ENCODE peak calls at places on chromosomes 7 and 10, in nine cellular contexts. One of them, this sample, is unnamed.

GRCh38 chr10:30847199-30847598 is 184.5 kb downstream of the ZNF438 start:
- DNase-seq in fibroblast of pulmonary artery: no peak
- DNase-seq in epithelial cell of esophagus: no peak
- DNase-seq in cardiac muscle cell: no peak
- DNase-seq in Peyer's patch: no peak
- DNase-seq in BJ: no peak
- DNase-seq in ovary: no peak
- DNase-seq in uterus: no peak
- DNase-seq in thoracic aorta: no peak
- DNase-seq in this sample: no peak

GRCh38 chr7:157000047-157000726 is 10.3 kb downstream of the MNX1 start:
- DNase-seq in epithelial cell of esophagus: no peak
- DNase-seq in cardiac muscle cell: no peak
- DNase-seq in Peyer's patch: peak; percentile 70
- DNase-seq in fibroblast of pulmonary artery: no peak
- DNase-seq in thoracic aorta: no peak
- DNase-seq in BJ: no peak
- DNase-seq in ovary: no peak
- DNase-seq in uterus: no peak
- DNase-seq in this sample: no peak

GRCh38 chr7:7221602-7222038 is 39.3 kb downstream of the C1GALT1 start:
- DNase-seq in thoracic aorta: no peak
- DNase-seq in ovary: no peak
- DNase-seq in uterus: no peak
- DNase-seq in fibroblast of pulmonary artery: peak; percentile 80
- DNase-seq in epithelial cell of esophagus: peak; percentile 97
- DNase-seq in BJ: peak; percentile 34
- DNase-seq in cardiac muscle cell: peak; percentile 18
- DNase-seq in Peyer's patch: no peak
- DNase-seq in this sample: peak; percentile 92

GRCh38 chr10:92181575-92181974 is 109.3 kb downstream of the CPEB3 start:
- DNase-seq in BJ: no peak
- DNase-seq in fibroblast of pulmonary artery: peak; percentile 27
- DNase-seq in cardiac muscle cell: no peak
- DNase-seq in uterus: no peak
- DNase-seq in Peyer's patch: no peak
- DNase-seq in thoracic aorta: no peak
- DNase-seq in ovary: no peak
- DNase-seq in epithelial cell of esophagus: no peak
- DNase-seq in this sample: no peak

GRCh38 chr7:46879783-46880182 is 702.1 kb downstream of the TNS3 start:
- DNase-seq in fibroblast of pulmonary artery: peak; percentile 58
- DNase-seq in thoracic aorta: no peak
- DNase-seq in uterus: no peak
- DNase-seq in cardiac muscle cell: no peak
- DNase-seq in ovary: no peak
- DNase-seq in Peyer's patch: no peak
- DNase-seq in epithelial cell of esophagus: no peak
- DNase-seq in BJ: no peak
- DNase-seq in this sample: peak; percentile 21

GRCh38 chr10:47025540-47026300 is 114.5 kb downstream of the PTPN20 start:
- DNase-seq in epithelial cell of esophagus: no peak
- DNase-seq in ovary: peak; percentile 23
- DNase-seq in BJ: no peak
- DNase-seq in thoracic aorta: no peak
- DNase-seq in fibroblast of pulmonary artery: peak; percentile 22
- DNase-seq in Peyer's patch: peak; percentile 43
- DNase-seq in uterus: no peak
- DNase-seq in cardiac muscle cell: no peak
- DNase-seq in this sample: peak; percentile 86

GRCh38 chr7:132386249-132386681 is 190.0 kb downstream of the PLXNA4 start:
- DNase-seq in cardiac muscle cell: peak; percentile 36
- DNase-seq in fibroblast of pulmonary artery: peak; percentile 39
- DNase-seq in epithelial cell of esophagus: no peak
- DNase-seq in Peyer's patch: no peak
- DNase-seq in thoracic aorta: peak; percentile 64
- DNase-seq in uterus: peak; percentile 39
- DNase-seq in BJ: no peak
- DNase-seq in ovary: peak; percentile 83
- DNase-seq in this sample: peak; percentile 66

GRCh38 chr7:104789780-104790179 is 224.2 kb upstream of the KMT2E start:
- DNase-seq in cardiac muscle cell: no peak
- DNase-seq in fibroblast of pulmonary artery: no peak
- DNase-seq in Peyer's patch: no peak
- DNase-seq in thoracic aorta: no peak
- DNase-seq in BJ: no peak
- DNase-seq in ovary: no peak
- DNase-seq in uterus: no peak
- DNase-seq in epithelial cell of esophagus: no peak
- DNase-seq in this sample: no peak

GRCh38 chr7:73974948-73975926 is 52.7 kb upstream of the ELN start:
- DNase-seq in epithelial cell of esophagus: no peak
- DNase-seq in cardiac muscle cell: no peak
- DNase-seq in Peyer's patch: no peak
- DNase-seq in ovary: peak; percentile 38
- DNase-seq in BJ: no peak
- DNase-seq in thoracic aorta: no peak
- DNase-seq in uterus: no peak
- DNase-seq in fibroblast of pulmonary artery: no peak
- DNase-seq in this sample: no peak

GRCh38 chr10:71647526-71648354 is 71.8 kb downstream of the C10orf105 start:
- DNase-seq in uterus: no peak
- DNase-seq in epithelial cell of esophagus: no peak
- DNase-seq in BJ: no peak
- DNase-seq in thoracic aorta: no peak
- DNase-seq in fibroblast of pulmonary artery: no peak
- DNase-seq in Peyer's patch: no peak
- DNase-seq in ovary: no peak
- DNase-seq in cardiac muscle cell: no peak
- DNase-seq in this sample: peak; percentile 7

GRCh38 chr10:125982256-125982948 is 86.0 kb downstream of the FANK1 start:
- DNase-seq in thoracic aorta: no peak
- DNase-seq in ovary: no peak
- DNase-seq in cardiac muscle cell: peak; percentile 73
- DNase-seq in fibroblast of pulmonary artery: peak; percentile 81
- DNase-seq in uterus: peak; percentile 41
- DNase-seq in Peyer's patch: no peak
- DNase-seq in BJ: peak; percentile 15
- DNase-seq in epithelial cell of esophagus: peak; percentile 72
- DNase-seq in this sample: peak; percentile 86

GRCh38 chr10:130046591-130046990 is 64.0 kb downstream of the C10orf143 start:
- DNase-seq in thoracic aorta: no peak
- DNase-seq in Peyer's patch: no peak
- DNase-seq in uterus: peak; percentile 8
- DNase-seq in cardiac muscle cell: no peak
- DNase-seq in BJ: no peak
- DNase-seq in ovary: no peak
- DNase-seq in epithelial cell of esophagus: no peak
- DNase-seq in fibroblast of pulmonary artery: no peak
- DNase-seq in this sample: no peak

GRCh38 chr7:50265968-50266694 is 38.4 kb upstream of the IKZF1 start:
- DNase-seq in BJ: no peak
- DNase-seq in epithelial cell of esophagus: no peak
- DNase-seq in uterus: no peak
- DNase-seq in cardiac muscle cell: no peak
- DNase-seq in thoracic aorta: no peak
- DNase-seq in fibroblast of pulmonary artery: no peak
- DNase-seq in ovary: no peak
- DNase-seq in Peyer's patch: no peak
- DNase-seq in this sample: no peak

DNA sequence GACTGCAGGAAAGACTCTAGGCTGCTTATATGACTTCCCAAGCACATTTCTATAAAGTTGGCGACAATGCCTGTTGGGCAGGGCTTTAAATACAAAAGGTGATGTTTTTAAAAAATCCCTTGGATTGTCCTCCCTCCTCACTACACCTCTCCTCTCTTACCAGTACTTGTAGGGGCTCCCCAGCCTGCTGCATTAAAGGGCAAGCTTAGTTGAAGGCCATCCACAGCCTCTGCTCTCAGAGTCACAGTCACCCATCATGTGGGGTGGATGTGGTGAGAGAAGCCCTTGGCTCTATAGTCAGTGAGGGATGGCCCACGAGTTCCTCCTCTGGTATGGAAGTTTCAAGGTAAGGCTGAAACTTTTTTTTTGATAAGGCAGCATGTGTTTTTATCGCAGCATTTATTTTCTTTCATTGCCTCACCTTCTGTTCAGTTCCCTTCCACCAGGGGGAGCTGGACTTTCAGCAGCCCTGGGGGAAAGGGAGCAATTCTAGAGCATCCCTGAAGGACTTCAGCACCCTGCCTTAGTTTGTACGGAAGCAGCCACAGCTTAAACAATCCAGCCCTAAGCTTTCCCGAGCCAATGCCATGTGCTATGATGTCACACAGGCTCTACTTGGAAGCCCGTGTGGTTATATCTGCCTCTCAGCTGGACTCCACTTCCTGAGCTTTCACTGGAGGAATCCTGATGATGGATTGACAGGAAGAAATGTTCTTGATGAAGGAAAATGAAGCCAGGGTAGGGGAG is 131.9 kb downstream of the CALCR start:
- DNase-seq in BJ: no peak
- DNase-seq in uterus: no peak
- DNase-seq in epithelial cell of esophagus: peak; percentile 57
- DNase-seq in ovary: no peak
- DNase-seq in cardiac muscle cell: peak; percentile 48
- DNase-seq in fibroblast of pulmonary artery: peak; percentile 52
- DNase-seq in thoracic aorta: no peak
- DNase-seq in Peyer's patch: no peak
- DNase-seq in this sample: peak; percentile 31
- TF ChIP-seq CTCF in BJ: peak; percentile 76
- TF ChIP-seq CTCF in uterus: no peak
- TF ChIP-seq CTCF in epithelial cell of esophagus: peak; percentile 90
- TF ChIP-seq CTCF in ovary: no peak
- TF ChIP-seq CTCF in cardiac muscle cell: peak; percentile 72
- TF ChIP-seq CTCF in fibroblast of pulmonary artery: peak; percentile 76
- TF ChIP-seq CTCF in thoracic aorta: peak; percentile 26
- TF ChIP-seq CTCF in Peyer's patch: peak; percentile 30
- TF ChIP-seq CTCF in this sample: peak; percentile 67

GRCh38 chr10:131128731-131129130 is 182.8 kb downstream of the TCERG1L start:
- DNase-seq in fibroblast of pulmonary artery: no peak
- DNase-seq in thoracic aorta: no peak
- DNase-seq in cardiac muscle cell: no peak
- DNase-seq in ovary: no peak
- DNase-seq in uterus: no peak
- DNase-seq in BJ: no peak
- DNase-seq in Peyer's patch: no peak
- DNase-seq in epithelial cell of esophagus: no peak
- DNase-seq in this sample: no peak

GRCh38 chr10:131127122-131127589 is 184.4 kb downstream of the TCERG1L start:
- DNase-seq in Peyer's patch: no peak
- DNase-seq in BJ: no peak
- DNase-seq in ovary: no peak
- DNase-seq in epithelial cell of esophagus: no peak
- DNase-seq in cardiac muscle cell: no peak
- DNase-seq in thoracic aorta: no peak
- DNase-seq in fibroblast of pulmonary artery: no peak
- DNase-seq in uterus: no peak
- DNase-seq in this sample: no peak

GRCh38 chr10:131131726-131132561 is 179.6 kb downstream of the TCERG1L start:
- DNase-seq in Peyer's patch: no peak
- DNase-seq in thoracic aorta: no peak
- DNase-seq in uterus: no peak
- DNase-seq in fibroblast of pulmonary artery: no peak
- DNase-seq in epithelial cell of esophagus: no peak
- DNase-seq in cardiac muscle cell: no peak
- DNase-seq in ovary: peak; percentile 70
- DNase-seq in BJ: no peak
- DNase-seq in this sample: no peak

GRCh38 chr10:131127610-131128009 is 183.9 kb downstream of the TCERG1L start:
- DNase-seq in thoracic aorta: no peak
- DNase-seq in uterus: no peak
- DNase-seq in Peyer's patch: no peak
- DNase-seq in fibroblast of pulmonary artery: no peak
- DNase-seq in cardiac muscle cell: no peak
- DNase-seq in ovary: no peak
- DNase-seq in epithelial cell of esophagus: no peak
- DNase-seq in BJ: no peak
- DNase-seq in this sample: no peak

GRCh38 chr10:131129544-131129943 is 182.0 kb downstream of the TCERG1L start:
- DNase-seq in Peyer's patch: no peak
- DNase-seq in fibroblast of pulmonary artery: no peak
- DNase-seq in ovary: no peak
- DNase-seq in epithelial cell of esophagus: no peak
- DNase-seq in uterus: no peak
- DNase-seq in cardiac muscle cell: no peak
- DNase-seq in thoracic aorta: no peak
- DNase-seq in BJ: no peak
- DNase-seq in this sample: no peak
- H3K4me3 ChIP-seq in Peyer's patch: no peak overlapping the region
- H3K4me3 ChIP-seq in fibroblast of pulmonary artery: no peak overlapping the region
- H3K4me3 ChIP-seq in ovary: no peak overlapping the region
- H3K4me3 ChIP-seq in epithelial cell of esophagus: no peak overlapping the region
- H3K4me3 ChIP-seq in uterus: no peak overlapping the region
- H3K4me3 ChIP-seq in cardiac muscle cell: no peak overlapping the region
- H3K4me3 ChIP-seq in thoracic aorta: no peak overlapping the region
- H3K4me3 ChIP-seq in BJ: no peak overlapping the region
- H3K4me3 ChIP-seq in this sample: no peak overlapping the region

DNA sequence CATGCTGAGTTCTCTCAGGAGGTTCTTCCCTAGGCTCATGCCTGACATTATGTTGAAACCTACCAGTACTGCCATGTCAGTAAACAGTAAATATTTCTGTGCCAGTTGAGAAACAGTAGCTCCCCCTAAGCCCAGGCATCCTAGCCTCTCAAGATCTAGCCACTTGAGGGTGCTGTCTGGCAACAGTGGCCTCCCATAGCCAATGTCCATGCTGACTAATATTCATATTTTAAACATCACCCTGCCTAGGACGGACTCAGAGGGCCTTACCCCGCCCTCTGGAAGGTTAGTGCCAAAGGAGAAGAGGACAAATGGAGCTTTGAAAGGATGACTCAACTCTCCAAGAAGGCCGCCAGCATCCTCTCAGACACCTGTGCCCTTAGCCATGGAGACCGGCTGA is 7.7 kb downstream of the ACSM6 start:
- DNase-seq in cardiac muscle cell: no peak
- DNase-seq in uterus: no peak
- DNase-seq in thoracic aorta: no peak
- DNase-seq in BJ: no peak
- DNase-seq in ovary: no peak
- DNase-seq in Peyer's patch: no peak
- DNase-seq in epithelial cell of esophagus: peak; percentile 73
- DNase-seq in fibroblast of pulmonary artery: peak; percentile 33
- DNase-seq in this sample: peak; percentile 20
- TF ChIP-seq CTCF in cardiac muscle cell: peak; percentile 36
- TF ChIP-seq CTCF in uterus: no peak
- TF ChIP-seq CTCF in thoracic aorta: no peak
- TF ChIP-seq CTCF in BJ: peak; percentile 46
- TF ChIP-seq CTCF in ovary: no peak
- TF ChIP-seq CTCF in Peyer's patch: no peak
- TF ChIP-seq CTCF in epithelial cell of esophagus: peak; percentile 46
- TF ChIP-seq CTCF in fibroblast of pulmonary artery: peak; percentile 37
- TF ChIP-seq CTCF in this sample: peak; percentile 34

DNA sequence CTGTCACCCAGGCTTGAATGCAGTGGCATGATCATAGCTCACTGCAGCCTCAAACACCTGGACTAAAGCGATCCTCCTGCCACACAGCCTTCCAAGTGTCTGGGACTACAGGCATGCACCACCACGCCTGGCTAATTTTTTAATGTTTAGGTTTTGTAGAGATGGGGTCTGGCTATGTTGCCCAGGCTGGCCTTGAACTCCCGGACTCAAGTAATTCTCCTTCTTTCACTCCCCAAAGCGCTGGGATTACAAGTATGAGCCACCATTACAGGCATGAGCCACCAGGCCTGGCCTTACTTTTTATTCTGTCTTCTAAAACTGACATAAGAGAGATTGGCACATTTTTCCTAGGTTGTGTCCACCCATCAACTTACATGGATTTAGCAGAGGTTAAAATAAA is 33.3 kb downstream of the TACC2 start:
- DNase-seq in cardiac muscle cell: no peak
- DNase-seq in ovary: no peak
- DNase-seq in epithelial cell of esophagus: no peak
- DNase-seq in Peyer's patch: no peak
- DNase-seq in BJ: no peak
- DNase-seq in uterus: no peak
- DNase-seq in fibroblast of pulmonary artery: no peak
- DNase-seq in thoracic aorta: no peak
- DNase-seq in this sample: no peak
- H3K4me3 ChIP-seq in cardiac muscle cell: no peak overlapping the region
- H3K4me3 ChIP-seq in ovary: no peak overlapping the region
- H3K4me3 ChIP-seq in epithelial cell of esophagus: no peak overlapping the region
- H3K4me3 ChIP-seq in Peyer's patch: no peak overlapping the region
- H3K4me3 ChIP-seq in BJ: no peak overlapping the region
- H3K4me3 ChIP-seq in uterus: no peak overlapping the region
- H3K4me3 ChIP-seq in fibroblast of pulmonary artery: no peak overlapping the region
- H3K4me3 ChIP-seq in thoracic aorta: no peak overlapping the region
- H3K4me3 ChIP-seq in this sample: no peak overlapping the region